ENCODE peak calls at places on chromosomes 2 and 18, in four cellular contexts. P is heart left ventricle; N is H9; W is CD4-positive, alpha-beta T cell. V is an unnamed sample.

GRCh38 chr2:53422979-53423378 is 344.6 kb upstream of the CHAC2 start:
- DNase-seq in P (no peak), N (peak), W (no peak), V (peak)

GRCh38 chr18:48875942-48876511 is 74.7 kb downstream of the SMAD7 start:
- DNase-seq in P (no peak), N (peak), W (no peak), V (no peak)

GRCh38 chr2:84741182-84741822 is 139.6 kb downstream of the TRABD2A start:
- DNase-seq in P (no peak), N (peak), W (peak), V (peak)

GRCh38 chr2:18455256-18455862 is 105.1 kb downstream of the RDH14 start:
- DNase-seq in P (no peak), N (peak), W (no peak), V (no peak)

GRCh38 chr18:51537487-51537886 is 340.0 kb upstream of the MEX3C start:
- DNase-seq in P (peak), N (peak), W (no peak), V (peak)

GRCh38 chr2:216029416-216030129 is 16.2 kb upstream of the MREG start:
- DNase-seq in P (no peak), N (no peak), W (no peak), V (no peak)

GRCh38 chr2:2014251-2014761 is 270.0 kb upstream of the PXDN start:
- DNase-seq in P (no peak), N (no peak), W (no peak), V (no peak)

GRCh38 chr2:72893594-72894319 is 6.5 kb downstream of the SPR start:
- DNase-seq in P (no peak), N (peak), W (no peak), V (no peak)

GRCh38 chr18:13303761-13304364 is 85.3 kb downstream of the LDLRAD4 start:
- DNase-seq in P (no peak), N (no peak), W (no peak), V (no peak)

GRCh38 chr2:242075163-242075562 is 205.6 kb downstream of the RTP5 start:
- DNase-seq in P (no peak), N (no peak), W (no peak), V (no peak)

GRCh38 chr2:56227811-56228210 is 44.0 kb downstream of the CCDC85A start:
- DNase-seq in P (no peak), N (no peak), W (no peak), V (no peak)

GRCh38 chr18:5980721-5981120 is 85.4 kb upstream of the TMEM200C start:
- DNase-seq in P (no peak), N (peak), W (no peak), V (no peak)

GRCh38 chr18:8870528-8870927 is 165.2 kb downstream of the MTCL1 start:
- DNase-seq in P (no peak), N (no peak), W (no peak), V (no peak)

GRCh38 chr2:74488643-74489481 is 6.0 kb downstream of the TTC31 start:
- DNase-seq in P (no peak), N (no peak), W (no peak), V (no peak)

GRCh38 chr2:217789003-217789735 is 213.6 kb downstream of the TNS1 start:
- DNase-seq in P (peak), N (peak), W (peak), V (peak)

GRCh38 chr2:104890670-104891069 is 36.8 kb downstream of the POU3F3 start:
- DNase-seq in P (no peak), N (no peak), W (no peak), V (no peak)

GRCh38 chr18:29181151-29181901 is 1004.4 kb upstream of the CDH2 start:
- DNase-seq in P (no peak), N (no peak), W (no peak), V (no peak)

GRCh38 chr2:39703473-39703872 is 37.8 kb downstream of the TMEM178A start:
- DNase-seq in P (no peak), N (no peak), W (no peak), V (no peak)

GRCh38 chr2:177165731-177166711 is 46.6 kb upstream of the HNRNPA3 start:
- DNase-seq in P (no peak), N (no peak), W (no peak), V (no peak)

GRCh38 chr2:26768759-26769500 is 4.8 kb downstream of the SLC35F6 start:
- DNase-seq in P (peak), N (no peak), W (no peak), V (no peak)

GRCh38 chr18:79950440-79951341 is 762 bp downstream of the SLC66A2 start:
- DNase-seq in P (no peak), N (peak), W (no peak), V (no peak)

GRCh38 chr2:160940699-160941098 is 219.5 kb upstream of the TANK start:
- DNase-seq in P (no peak), N (no peak), W (no peak), V (no peak)

GRCh38 chr18:63299837-63300787 is 19.5 kb downstream of the BCL2 start:
- DNase-seq in P (no peak), N (no peak), W (peak), V (no peak)

GRCh38 chr2:71468279-71469015 is 15.1 kb downstream of the DYSF start:
- DNase-seq in P (no peak), N (no peak), W (no peak), V (no peak)
- H3K27ac ChIP-seq in P (peak), N (no peak), W (no peak), V (no peak)

DNA sequence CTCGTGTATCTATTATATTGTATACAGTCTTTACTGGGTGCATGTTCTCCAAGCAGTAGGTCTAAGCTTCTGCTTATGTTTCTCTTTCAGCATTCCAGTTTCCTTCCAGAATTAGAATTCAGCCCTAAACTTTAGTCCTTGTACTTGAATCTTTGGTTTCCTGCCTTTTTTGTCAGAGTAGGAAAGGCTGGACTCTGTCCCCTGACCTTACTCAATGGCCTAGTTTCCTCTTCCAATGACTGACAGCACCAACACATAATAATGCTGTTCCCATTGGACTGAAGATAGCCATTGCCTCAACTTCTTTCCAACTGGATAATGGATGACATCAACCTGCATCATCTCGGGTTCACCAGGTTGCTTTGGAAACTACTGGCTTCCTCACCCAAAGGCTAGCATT is 217.0 kb downstream of the FIGN start:
- DNase-seq in P (no peak), N (no peak), W (no peak), V (no peak)
- H3K27ac ChIP-seq in P (no peak), N (no peak), W (no peak), V (no peak)

DNA sequence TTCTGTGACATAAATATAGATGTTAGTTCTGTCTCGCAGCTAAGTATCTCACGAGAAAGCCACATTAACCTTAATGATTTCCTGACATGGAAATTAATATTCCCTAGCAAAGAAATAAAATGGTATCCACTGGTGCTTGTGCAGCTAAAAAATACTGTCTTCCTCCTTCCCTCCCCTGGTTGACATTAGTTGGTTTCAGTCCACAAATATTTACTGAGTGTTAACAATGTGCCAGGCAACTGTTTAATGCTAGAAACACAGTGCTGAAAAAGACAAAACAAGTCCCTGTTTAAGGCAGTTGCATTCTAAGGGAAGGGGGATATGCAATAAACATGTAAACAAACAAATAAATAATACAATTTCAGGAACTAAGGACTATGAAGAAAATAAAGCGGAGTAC is 44.2 kb upstream of the VPS54 start:
- DNase-seq in P (no peak), N (no peak), W (no peak), V (no peak)
- H3K27ac ChIP-seq in P (peak), N (no peak), W (no peak), V (no peak)

DNA sequence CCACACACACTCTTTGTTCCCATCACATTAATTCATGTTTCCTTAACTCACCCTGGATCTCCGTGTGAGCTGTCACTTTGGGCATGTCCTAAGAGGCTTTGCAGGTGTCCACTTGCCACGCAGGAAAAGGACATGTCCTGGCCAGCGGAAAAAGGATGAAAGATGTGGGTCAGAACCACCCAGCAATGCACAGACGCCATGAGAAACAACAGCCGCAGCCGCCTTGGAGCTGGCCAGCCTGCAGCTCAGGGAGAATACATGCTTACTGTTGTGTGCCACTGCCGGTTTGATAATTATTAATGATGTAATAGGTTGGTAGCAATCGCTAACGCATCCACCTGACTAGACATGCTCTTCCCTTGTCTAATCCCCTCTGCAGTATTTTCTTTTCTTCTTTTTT is 221.7 kb downstream of the HAUS1 start:
- DNase-seq in P (no peak), N (no peak), W (no peak), V (no peak)
- H3K27ac ChIP-seq in P (no peak), N (no peak), W (no peak), V (no peak)

DNA sequence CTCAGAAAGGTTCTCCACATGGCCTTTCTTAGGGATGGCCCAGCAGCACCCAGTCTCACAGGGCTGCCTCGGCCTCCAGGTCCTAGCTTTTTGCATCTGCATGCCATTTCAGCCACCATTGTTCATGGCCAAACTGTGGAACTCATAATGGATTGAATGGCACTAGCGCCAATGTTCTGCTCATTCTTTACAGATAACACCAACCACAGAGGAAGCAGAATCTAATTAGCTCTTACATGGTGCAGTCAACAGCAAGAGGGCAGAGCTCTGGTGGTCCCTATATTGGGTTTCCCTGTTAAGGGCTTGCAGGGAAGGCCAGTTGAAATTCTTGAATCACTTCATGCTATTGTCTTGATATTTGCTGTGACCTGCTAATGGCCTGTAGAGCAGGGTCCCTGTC is 45.6 kb downstream of the ARL4C start:
- DNase-seq in P (no peak), N (no peak), W (no peak), V (no peak)
- H3K27ac ChIP-seq in P (no peak), N (no peak), W (peak), V (no peak)

GRCh38 chr2:38074047-38074774 is 1.7 kb downstream of the CYP1B1 start:
- DNase-seq in P (no peak), N (peak), W (no peak), V (no peak)
- H3K27ac ChIP-seq in P (peak), N (no peak), W (no peak), V (no peak)

DNA sequence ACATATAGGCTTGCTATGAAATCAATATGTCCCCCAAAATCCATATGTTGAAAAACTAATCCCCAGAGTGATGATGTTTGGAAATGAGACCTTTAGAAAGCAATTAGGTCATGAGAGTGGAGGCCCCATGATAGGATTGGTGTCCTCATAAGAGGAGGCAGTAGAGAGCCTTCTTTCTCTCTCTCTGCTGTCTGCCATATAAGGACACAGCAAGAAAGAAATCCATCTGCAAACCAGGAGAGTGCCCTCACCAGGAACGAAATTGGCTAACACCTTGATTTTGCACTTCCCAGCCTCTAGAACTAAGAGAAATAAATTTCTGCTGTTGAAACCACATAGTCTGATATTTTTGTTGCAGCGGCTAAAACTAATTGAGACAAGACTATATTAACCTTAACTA is 89.5 kb downstream of the NBAS start:
- DNase-seq in P (no peak), N (no peak), W (no peak), V (no peak)
- H3K27ac ChIP-seq in P (no peak), N (no peak), W (no peak), V (no peak)

DNA sequence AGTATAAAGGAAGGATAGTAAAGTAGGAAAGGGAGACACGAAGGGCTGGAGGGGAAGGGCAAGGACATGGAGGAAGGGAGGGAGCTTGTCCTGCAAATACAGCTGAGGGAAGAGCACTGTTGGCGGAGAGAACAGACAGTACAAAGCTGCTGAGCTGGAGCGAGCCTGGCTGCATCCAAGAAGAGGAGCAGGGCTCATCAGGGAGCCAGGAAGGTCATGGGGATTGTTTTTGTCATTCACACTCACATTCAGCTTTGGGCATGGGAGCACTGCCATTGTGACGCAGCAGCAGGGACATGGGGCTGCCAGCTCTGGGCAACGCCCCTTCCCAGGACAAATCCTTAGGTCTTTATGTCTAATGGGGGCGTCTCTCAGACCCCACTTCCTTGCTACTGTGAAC is 125.1 kb downstream of the COPS8 start:
- DNase-seq in P (no peak), N (peak), W (no peak), V (no peak)
- H3K27ac ChIP-seq in P (peak), N (no peak), W (no peak), V (no peak)